ENCODE peak calls at places on chromosomes 5 and 9, in nine cellular contexts. L is iPS-NIHi11; D is stimulated activated CD4-positive, alpha-beta T cell treated with anti-CD3 and anti-CD28 coated beads, TNF-alpha, amount 100 ng/mL, for 24 hours; E is AG10803; V is hypothalamus; C is mesothelial cell of epicardium; Z is nucleus accumbens; Y is GM04504; O is neural crest cell. T is an unnamed sample.

GRCh38 chr5:9194509-9194908 is 351.4 kb downstream of the SEMA5A start:
- DNase-seq in L (no peak), D (no peak), E (peak), V (no peak), C (no peak), Z (no peak), Y (peak), O (no peak), T (no peak)

GRCh38 chr5:61357745-61358144 is 25.7 kb downstream of the ZSWIM6 start:
- DNase-seq in L (peak), D (no peak), E (no peak), V (no peak), C (no peak), Z (no peak), Y (no peak), O (no peak), T (no peak)

GRCh38 chr9:93826209-93826608 is 128.9 kb downstream of the BARX1 start:
- DNase-seq in L (peak), D (peak), E (no peak), V (no peak), C (no peak), Z (no peak), Y (no peak), O (no peak), T (no peak)

GRCh38 chr5:178223196-178223773 is 9.3 kb downstream of the PHYKPL start:
- DNase-seq in L (no peak), D (no peak), E (no peak), V (no peak), C (no peak), Z (no peak), Y (no peak), O (no peak), T (no peak)

GRCh38 chr9:93898026-93898425 is 57.1 kb downstream of the BARX1 start:
- DNase-seq in L (peak), D (no peak), E (no peak), V (no peak), C (no peak), Z (no peak), Y (no peak), O (no peak), T (no peak)

GRCh38 chr5:154477382-154478223 is 424 bp downstream of the HAND1 start:
- DNase-seq in L (no peak), D (no peak), E (no peak), V (no peak), C (peak), Z (no peak), Y (no peak), O (no peak), T (no peak)

GRCh38 chr5:124704594-124705284 is 41.7 kb downstream of the ZNF608 start:
- DNase-seq in L (no peak), D (no peak), E (no peak), V (no peak), C (no peak), Z (no peak), Y (no peak), O (no peak), T (no peak)

GRCh38 chr9:137802521-137803243 is 74.9 kb upstream of the CACNA1B start:
- DNase-seq in L (no peak), D (no peak), E (no peak), V (no peak), C (no peak), Z (no peak), Y (no peak), O (no peak), T (no peak)

GRCh38 chr9:111052831-111053230 is 14.6 kb upstream of the LPAR1 start:
- DNase-seq in L (no peak), D (no peak), E (peak), V (no peak), C (no peak), Z (no peak), Y (no peak), O (no peak), T (no peak)

GRCh38 chr5:65483474-65484346 is 2.0 kb upstream of the ADAMTS6 start:
- DNase-seq in L (peak), D (no peak), E (peak), V (no peak), C (no peak), Z (no peak), Y (peak), O (no peak), T (no peak)

GRCh38 chr5:169944115-169944514 is 36.2 kb downstream of the INSYN2B start:
- DNase-seq in L (no peak), D (no peak), E (no peak), V (no peak), C (no peak), Z (no peak), Y (no peak), O (no peak), T (no peak)

GRCh38 chr9:135413086-135413375 is 66.6 kb upstream of the PPP1R26 start:
- DNase-seq in L (no peak), D (no peak), E (no peak), V (no peak), C (no peak), Z (no peak), Y (no peak), O (no peak), T (no peak)

GRCh38 chr5:6788439-6788838 is 75.2 kb downstream of the TENT4A start:
- DNase-seq in L (no peak), D (no peak), E (no peak), V (no peak), C (no peak), Z (no peak), Y (no peak), O (no peak), T (no peak)

GRCh38 chr5:122312670-122312988 is 592 bp downstream of the SNCAIP start:
- DNase-seq in L (no peak), D (no peak), E (no peak), V (no peak), C (peak), Z (peak), Y (no peak), O (peak), T (no peak)

GRCh38 chr5:141703133-141703561 is 21.1 kb upstream of the ARAP3 start:
- DNase-seq in L (no peak), D (no peak), E (no peak), V (no peak), C (no peak), Z (no peak), Y (no peak), O (no peak), T (no peak)

GRCh38 chr5:68303754-68304420 is 88.3 kb downstream of the PIK3R1 start:
- DNase-seq in L (no peak), D (no peak), E (no peak), V (no peak), C (no peak), Z (no peak), Y (no peak), O (no peak), T (no peak)

GRCh38 chr5:172364773-172365172 is 81.2 kb upstream of the UBTD2 start:
- DNase-seq in L (no peak), D (no peak), E (no peak), V (peak), C (no peak), Z (no peak), Y (no peak), O (peak), T (no peak)

T was measured in CD8-positive, alpha-beta T cell.